ENCODE peak calls at places on chromosomes 16 and 17, in eight cellular contexts. E is mesendoderm; B is endodermal cell; G is A549; M is CD8-positive, alpha-beta T cell; O is IMR-90; R is stomach; H is fibroblast of lung. A is an unnamed sample.

GRCh38 chr17:48599373-48599772 is 5.4 kb downstream of the HOXB6 start:
- DNase-seq in H (no peak), R (no peak), G (no peak), O (no peak), M (no peak), E (no peak), B (no peak), A (no peak)

GRCh38 chr17:45293413-45294211 is 23.2 kb downstream of the MAP3K14 start:
- DNase-seq in B (peak; percentile 88), R (peak; percentile 78), H (peak; percentile 92), M (no peak), G (peak; percentile 93), E (peak; percentile 88), O (peak; percentile 91), A (peak; percentile 95)

GRCh38 chr16:68296291-68296690 is 14.5 kb downstream of the SLC7A6OS start:
- DNase-seq in R (no peak), M (no peak), O (no peak), E (no peak), B (no peak), G (no peak), H (no peak), A (no peak)

GRCh38 chr16:54509406-54509931 is 222.9 kb upstream of the IRX3 start:
- DNase-seq in H (no peak), M (no peak), R (no peak), E (no peak), G (no peak), O (no peak), B (no peak), A (no peak)

GRCh38 chr17:3796110-3796821 is 4.7 kb downstream of the ITGAE start:
- DNase-seq in H (peak; percentile 40), M (peak; percentile 94), O (no peak), E (no peak), R (peak; percentile 48), B (peak; percentile 47), G (no peak), A (no peak)

GRCh38 chr17:17546399-17547185 is 44.9 kb downstream of the PEMT start:
- DNase-seq in B (no peak), M (no peak), O (no peak), H (no peak), G (no peak), R (no peak), E (no peak), A (no peak)

GRCh38 chr17:50837980-50838954 is 2.9 kb downstream of the WFIKKN2 start:
- DNase-seq in B (peak; percentile 67), H (no peak), R (no peak), M (no peak), O (no peak), E (no peak), G (no peak), A (no peak)

GRCh38 chr16:1287982-1288670 is 21.3 kb upstream of the UBE2I start:
- DNase-seq in O (peak; percentile 5), R (no peak), E (no peak), M (no peak), B (no peak), H (no peak), G (no peak), A (no peak)

GRCh38 chr17:28385037-28385797 is 13.7 kb downstream of the SARM1 start:
- DNase-seq in B (peak; percentile 55), M (no peak), O (no peak), G (no peak), H (no peak), R (peak; percentile 64), E (no peak), A (no peak)

GRCh38 chr16:2524339-2524938 is 4.3 kb downstream of the AMDHD2 start:
- DNase-seq in O (no peak), H (no peak), M (no peak), R (no peak), B (no peak), E (no peak), G (no peak), A (no peak)

GRCh38 chr16:84138824-84139627 is 6.0 kb downstream of the HSDL1 start:
- DNase-seq in E (peak; percentile 72), M (no peak), H (peak; percentile 54), O (peak; percentile 52), B (no peak), G (no peak), R (peak; percentile 37), A (no peak)

GRCh38 chr16:27455700-27456099 is 53.7 kb downstream of the IL21R start:
- DNase-seq in B (no peak), E (no peak), G (no peak), H (no peak), O (no peak), M (no peak), R (no peak), A (no peak)

GRCh38 chr16:72051818-72052217 is 2.5 kb upstream of the HP start:
- DNase-seq in B (no peak), O (no peak), H (no peak), R (no peak), E (no peak), G (no peak), M (no peak), A (no peak)

GRCh38 chr17:13550291-13550690 is 51.4 kb downstream of the HS3ST3A1 start:
- DNase-seq in R (no peak), E (no peak), M (no peak), O (peak; percentile 67), G (no peak), B (peak; percentile 20), H (peak; percentile 49), A (no peak)

GRCh38 chr16:28139530-28139929 is 72.2 kb downstream of the XPO6 start:
- DNase-seq in G (peak; percentile 22), E (no peak), H (no peak), B (no peak), M (no peak), O (no peak), R (no peak), A (no peak)

GRCh38 chr17:31319253-31319661 is 2.2 kb downstream of the EVI2A start:
- DNase-seq in O (no peak), H (no peak), E (no peak), G (no peak), B (no peak), M (no peak), R (no peak), A (no peak)

GRCh38 chr17:82862191-82862590 is 22.4 kb upstream of the ZNF750 start:
- DNase-seq in B (no peak), E (no peak), M (no peak), O (no peak), G (no peak), R (no peak), H (no peak), A (no peak)

GRCh38 chr17:13957636-13958035 is 111.7 kb upstream of the COX10 start:
- DNase-seq in E (no peak), O (peak; percentile 49), B (no peak), G (no peak), R (no peak), M (no peak), H (peak; percentile 3), A (no peak)

GRCh38 chr17:10790491-10791401 is 13.2 kb downstream of the TMEM238L start:
- DNase-seq in R (peak; percentile 87), H (no peak), M (no peak), B (no peak), E (peak; percentile 76), G (no peak), O (no peak), A (no peak)

GRCh38 chr17:75474736-75475135 is 18.3 kb downstream of the TMEM94 start:
- DNase-seq in R (no peak), G (no peak), E (no peak), H (no peak), B (no peak), O (no peak), M (no peak), A (no peak)
- H3K4me1 ChIP-seq in R (peaks cover 15% of the 10 kb centered on the region), G (no peaks in the 10 kb centered on the region), E (no peaks in the 10 kb centered on the region), H (peaks cover 14% of the 10 kb centered on the region), B (no peaks in the 10 kb centered on the region), O (peaks cover 10% of the 10 kb centered on the region), M (no peaks in the 10 kb centered on the region), A (peaks cover 32% of the 10 kb centered on the region)

DNA sequence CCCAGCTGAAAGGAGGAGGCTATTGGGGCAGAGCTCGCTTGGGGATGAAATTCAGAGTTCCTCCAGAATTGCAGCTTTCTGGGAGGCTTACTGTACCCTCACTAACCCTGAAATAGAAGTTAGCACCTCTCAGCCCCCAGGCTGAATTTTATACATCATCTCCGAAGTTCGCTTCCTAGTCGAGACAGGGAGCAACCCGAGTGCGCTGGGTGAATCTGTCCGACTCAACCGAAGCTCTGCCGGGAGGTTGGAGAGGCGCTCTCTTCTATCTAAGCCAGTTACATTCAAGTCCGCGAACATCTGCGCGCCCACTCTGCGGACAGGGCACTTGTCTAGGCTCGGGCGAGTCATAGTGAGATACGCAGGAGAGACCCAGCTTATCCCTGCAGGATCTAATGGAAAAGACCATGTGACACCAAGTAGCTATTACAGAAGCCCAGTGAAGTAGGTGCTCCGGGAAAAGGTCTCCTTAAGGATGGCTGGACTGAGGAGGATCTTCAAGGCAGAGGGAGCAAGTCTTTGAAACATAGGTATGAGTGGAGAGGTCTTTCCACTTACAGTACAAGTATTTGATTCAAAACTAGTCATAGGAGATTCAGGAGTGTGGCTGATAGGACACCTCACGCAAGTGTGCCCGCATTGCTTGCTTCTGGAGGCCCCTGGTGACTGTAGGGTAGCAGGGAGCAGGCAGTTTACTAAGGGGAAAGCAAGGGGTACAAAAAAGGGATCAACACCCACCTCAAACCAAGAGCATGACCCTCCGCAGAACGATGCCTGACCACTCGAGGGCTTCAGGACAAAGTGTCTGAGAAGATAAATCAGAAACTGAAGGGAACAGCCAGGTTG is 667 bp upstream of the HES7 start:
- DNase-seq in G (no peak), M (no peak), O (peak; percentile 36), R (no peak), B (peak; percentile 76), E (peak; percentile 45), H (peak; percentile 11), A (no peak)
- H3K4me3 ChIP-seq in G (peak overlapping the region; percentile 56), M (peak overlapping the region; percentile 93), O (peak overlapping the region; percentile 73), R (peak overlapping the region; percentile 48), B (peak overlapping the region; percentile 91), E (peak overlapping the region; percentile 48), H (peak overlapping the region; percentile 65), A (peak overlapping the region; percentile 54)

DNA sequence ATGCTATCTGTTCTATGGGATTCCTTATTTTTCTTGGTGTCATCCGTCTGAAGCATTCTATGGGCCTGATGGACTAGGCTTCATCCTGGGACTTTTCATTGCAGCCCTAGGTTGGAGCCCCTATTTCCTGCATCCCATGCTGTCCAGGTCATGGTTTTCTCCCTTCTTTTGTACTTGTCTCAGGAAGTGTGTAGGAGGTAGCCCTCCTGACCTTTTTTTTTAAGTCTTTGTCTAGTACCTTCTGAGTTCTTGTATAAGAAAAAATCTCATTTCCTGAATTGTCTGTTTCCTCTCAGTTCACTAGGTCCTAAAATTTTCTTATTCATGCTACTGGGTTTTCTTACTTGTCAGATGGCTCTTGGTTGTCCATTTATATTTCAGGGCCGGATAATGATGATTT is 6.0 kb downstream of the NDEL1 start:
- DNase-seq in M (no peak), G (no peak), E (no peak), O (no peak), H (no peak), R (no peak), B (no peak), A (no peak)
- H3K4me1 ChIP-seq in M (peaks cover 58% of the 10 kb centered on the region), G (peaks cover 10% of the 10 kb centered on the region), E (no peaks in the 10 kb centered on the region), O (peaks cover 2% of the 10 kb centered on the region), H (no peaks in the 10 kb centered on the region), R (peaks cover 15% of the 10 kb centered on the region), B (no peaks in the 10 kb centered on the region), A (peaks cover 53% of the 10 kb centered on the region)

DNA sequence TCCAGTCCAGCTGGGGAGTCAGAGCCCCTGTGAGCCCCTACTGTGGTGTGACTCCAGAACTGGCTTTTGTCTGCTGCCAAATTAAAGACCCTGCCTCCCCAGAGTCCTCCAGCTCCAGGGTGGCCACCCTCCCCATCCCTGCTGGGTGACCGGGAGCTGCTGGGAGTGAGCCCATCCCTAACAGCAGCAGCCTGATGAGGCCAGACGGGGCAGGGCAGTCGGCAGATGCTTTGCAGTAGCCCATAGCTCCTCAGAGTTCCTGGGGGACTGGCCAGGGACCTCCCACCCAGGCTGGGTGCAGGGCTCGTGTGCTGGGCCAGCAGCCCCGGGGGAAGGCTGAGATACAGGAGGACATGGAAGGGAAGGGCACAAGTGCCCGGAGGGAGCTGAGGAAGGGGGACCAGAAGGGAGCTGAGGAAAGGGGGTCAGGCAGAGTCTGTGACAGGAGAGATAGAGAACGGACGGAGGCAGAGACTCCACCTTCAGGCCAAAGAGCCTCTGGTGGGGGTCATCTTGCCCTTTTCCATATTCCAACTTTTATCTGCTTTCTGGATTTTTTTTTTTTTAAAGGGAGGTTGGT is 12.7 kb upstream of the MRPS23 start:
- DNase-seq in G (no peak), H (no peak), M (no peak), B (peak; percentile 67), R (no peak), O (no peak), E (no peak), A (no peak)
- H3K4me3 ChIP-seq in G (peak overlapping the region; percentile 40), H (no peak overlapping the region), M (no peak overlapping the region), B (no peak overlapping the region), R (peak overlapping the region; percentile 52), O (no peak overlapping the region), E (no peak overlapping the region), A (peak overlapping the region; percentile 63)

A was measured in esophagus muscularis mucosa.